ENCODE peak calls at places on chromosomes 12 and 14, in five cellular contexts. S is upper lobe of left lung, C is Panc1, D is K562, Y is iPS DF 6.9. J is an unnamed sample.
A peak's percentile ranks its signal among the peaks of the same experiment; 100 is the strongest.

GRCh38 chr14:43548368-43548767 is 958.7 kb downstream of the FSCB start:
- DNase-seq in S (no peak), C (no peak), D (no peak), Y (no peak), J (no peak)

GRCh38 chr14:74609721-74610120 is 2.3 kb downstream of the LTBP2 start:
- DNase-seq in S (no peak), C (no peak), D (no peak), Y (no peak), J (no peak)

GRCh38 chr12:53192531-53193021 is 11.9 kb upstream of the CSAD start:
- DNase-seq in S (no peak), C (no peak), D (no peak), Y (no peak), J (no peak)

GRCh38 chr14:67556671-67557070 is 23.6 kb downstream of the PLEKHH1 start:
- DNase-seq in S (no peak), C (no peak), D (no peak), Y (no peak), J (no peak)

GRCh38 chr14:96627386-96627785 is 125.2 kb downstream of the PAPOLA start:
- DNase-seq in S (no peak), C (no peak), D (no peak), Y (no peak), J (no peak)

GRCh38 chr14:90732142-90732541 is 84.1 kb downstream of the TTC7B start:
- DNase-seq in S (peak; percentile 47), C (no peak), D (no peak), Y (no peak), J (no peak)

GRCh38 chr12:92042791-92043531 is 102.7 kb downstream of the BTG1 start:
- DNase-seq in S (no peak), C (no peak), D (no peak), Y (no peak), J (no peak)

GRCh38 chr12:109309441-109310246 is 560 bp upstream of the FOXN4 start:
- DNase-seq in S (no peak), C (no peak), D (no peak), Y (no peak), J (no peak)

GRCh38 chr12:685388-685787 is 22.1 kb upstream of the NINJ2 start:
- DNase-seq in S (peak; percentile 34), C (no peak), D (no peak), Y (no peak), J (no peak)

GRCh38 chr12:71642264-71642663 is 21.4 kb downstream of the ZFC3H1 start:
- DNase-seq in S (no peak), C (no peak), D (no peak), Y (no peak), J (no peak)

GRCh38 chr14:100640481-100641273 is 53.5 kb upstream of the BEGAIN start:
- DNase-seq in S (peak; percentile 42), C (no peak), D (no peak), Y (no peak), J (no peak)

GRCh38 chr12:51392556-51393237 is 1.5 kb upstream of the GALNT6 start:
- DNase-seq in S (no peak), C (no peak), D (no peak), Y (no peak), J (no peak)
- H3K4me3 ChIP-seq in S (peak overlapping the region; percentile 59), C (no peak overlapping the region), D (no peak overlapping the region), Y (peak overlapping the region; percentile 79), J (no peak overlapping the region)

GRCh38 chr14:29663281-29663801 is 264.3 kb downstream of the PRKD1 start:
- DNase-seq in S (no peak), C (no peak), D (no peak), Y (peak; percentile 39), J (no peak)
- H3K4me3 ChIP-seq in S (no peak overlapping the region), C (no peak overlapping the region), D (no peak overlapping the region), Y (no peak overlapping the region), J (no peak overlapping the region)

GRCh38 chr14:22008766-22009165 is 335.1 kb upstream of the OR4E1 start:
- DNase-seq in S (no peak), C (no peak), D (no peak), Y (no peak), J (no peak)

GRCh38 chr14:22008098-22008412 is 334.4 kb upstream of the OR4E1 start:
- DNase-seq in S (no peak), C (no peak), D (no peak), Y (no peak), J (no peak)

GRCh38 chr14:22011243-22011642 is 337.6 kb upstream of the OR4E1 start:
- DNase-seq in S (no peak), C (no peak), D (no peak), Y (no peak), J (no peak)

GRCh38 chr14:22010532-22011242 is 337.1 kb upstream of the OR4E1 start:
- DNase-seq in S (no peak), C (no peak), D (no peak), Y (no peak), J (no peak)

DNA sequence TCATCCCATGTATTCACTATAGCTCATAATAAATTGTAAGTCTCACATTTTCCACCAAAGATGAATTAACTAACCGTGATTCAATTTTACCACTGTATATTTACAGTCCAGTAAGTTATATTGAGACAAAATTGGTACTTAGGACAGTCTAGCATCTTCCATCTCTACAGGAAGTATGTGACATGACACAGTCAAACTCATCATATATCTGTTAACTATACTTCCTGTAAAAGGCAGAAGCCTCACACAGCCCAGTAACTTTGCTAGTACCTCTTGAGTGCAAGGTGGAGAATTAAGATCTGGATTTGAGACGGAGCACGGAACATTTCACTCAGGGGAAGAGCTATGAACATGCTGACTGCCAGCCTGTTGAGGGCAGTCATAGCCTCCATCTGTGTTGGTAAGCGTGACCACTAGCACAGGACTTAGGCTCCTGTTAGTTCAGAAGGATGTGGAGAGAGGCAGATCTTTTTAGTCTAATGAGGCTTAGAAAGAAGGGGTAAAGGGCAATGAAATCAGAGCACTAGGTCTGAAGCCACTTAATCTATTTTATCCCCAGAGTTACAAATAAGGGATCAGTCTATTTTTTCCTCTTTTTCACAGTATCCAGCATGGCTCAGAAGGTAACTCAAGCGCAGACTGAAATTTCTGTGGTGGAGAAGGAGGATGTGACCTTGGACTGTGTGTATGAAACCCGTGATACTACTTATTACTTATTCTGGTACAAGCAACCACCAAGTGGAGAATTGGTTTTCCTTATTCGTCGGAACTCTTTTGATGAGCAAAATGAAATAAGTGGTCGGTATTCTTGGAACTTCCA is 333.9 kb upstream of the OR4E1 start:
- DNase-seq in S (no peak), C (no peak), D (no peak), Y (no peak), J (no peak)
- H3K4me3 ChIP-seq in S (no peak overlapping the region), C (no peak overlapping the region), D (no peak overlapping the region), Y (no peak overlapping the region), J (no peak overlapping the region)

GRCh38 chr12:52025301-52026172 is 18.8 kb downstream of the TAMALIN start:
- DNase-seq in S (peak; percentile 85), C (peak; percentile 74), D (peak; percentile 86), Y (no peak), J (peak; percentile 83)
- H3K4me3 ChIP-seq in S (peak overlapping the region; percentile 32), C (peak overlapping the region; percentile 53), D (peak overlapping the region; percentile 28), Y (peak overlapping the region; percentile 7), J (peak overlapping the region; percentile 80)

DNA sequence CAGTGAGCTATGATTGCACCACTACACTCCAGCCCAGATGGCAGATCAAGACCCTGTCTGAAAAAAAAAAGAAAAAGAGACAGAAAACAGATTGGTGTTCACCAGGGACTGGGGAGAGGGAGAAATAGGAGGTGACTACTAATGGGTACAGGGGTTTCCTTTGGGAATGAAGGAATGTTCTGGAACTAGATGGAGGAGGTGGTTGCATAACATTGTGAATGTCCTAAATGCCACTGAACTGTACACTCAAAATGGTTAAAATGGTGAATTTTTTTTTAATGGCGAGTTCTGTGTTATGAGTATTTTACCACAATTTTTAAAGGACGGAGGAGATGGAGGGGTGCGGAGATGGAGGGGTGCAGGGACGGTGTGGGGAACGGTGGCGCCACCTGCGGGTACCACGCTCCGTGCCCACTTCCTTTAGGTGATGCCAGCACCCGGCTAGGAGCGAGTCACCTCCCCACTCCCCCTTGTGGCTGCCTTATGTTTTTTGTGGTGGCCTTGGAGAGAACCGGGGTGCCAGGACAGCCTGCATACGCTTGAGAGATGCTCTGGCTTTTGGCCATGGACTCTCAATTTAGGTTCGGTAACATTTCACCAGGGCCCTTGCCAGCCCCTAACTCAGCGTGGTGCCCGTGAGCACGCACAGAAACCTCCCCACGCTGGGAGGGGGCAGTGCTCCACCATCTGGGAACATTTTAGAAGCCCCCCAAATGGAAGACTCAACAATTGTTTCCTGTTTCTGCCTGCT is 16.1 kb downstream of the UBC start:
- DNase-seq in S (peak; percentile 52), C (no peak), D (peak; percentile 57), Y (no peak), J (no peak)
- H3K4me3 ChIP-seq in S (no peak overlapping the region), C (peak overlapping the region; percentile 15), D (no peak overlapping the region), Y (no peak overlapping the region), J (peak overlapping the region; percentile 46)

DNA sequence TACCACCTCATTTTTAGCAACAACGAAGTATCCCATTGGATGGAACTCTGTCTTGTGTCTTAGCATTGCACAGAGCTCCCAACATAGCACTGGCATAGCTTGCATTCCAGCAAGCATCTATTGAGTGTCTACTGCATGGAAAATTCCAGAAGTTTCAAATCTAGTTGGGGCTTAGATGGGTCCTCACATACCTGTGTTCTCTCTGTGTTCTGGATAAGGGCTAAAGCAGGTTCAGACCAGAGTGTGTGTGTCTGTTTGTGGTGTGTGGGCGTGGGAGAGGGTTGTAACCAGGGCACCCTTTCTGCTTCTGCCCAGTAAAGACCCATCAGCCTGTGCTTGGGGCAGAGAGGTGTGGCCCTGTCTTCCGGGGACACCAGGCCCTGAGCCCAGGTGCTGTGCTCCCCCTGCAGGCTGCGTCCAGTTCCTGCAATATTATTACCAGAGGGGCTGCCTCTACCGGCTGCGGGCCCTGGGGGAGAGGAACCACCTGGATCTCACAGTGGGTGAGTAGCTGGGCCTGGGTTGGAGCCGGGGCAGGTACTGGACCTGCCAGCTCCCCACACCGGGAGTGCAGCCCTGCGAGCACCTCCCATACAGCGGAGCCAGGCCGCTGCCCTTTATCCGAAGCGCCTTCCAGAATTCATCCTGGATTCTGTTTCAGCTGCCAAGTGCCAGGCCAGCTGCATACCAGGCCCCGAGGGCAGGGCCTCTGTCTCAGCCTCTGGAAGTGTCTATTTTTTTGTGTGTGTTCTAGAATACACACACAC is 20.3 kb downstream of the RHOF start:
- DNase-seq in S (peak; percentile 83), C (peak; percentile 47), D (peak; percentile 83), Y (peak; percentile 70), J (no peak)
- H3K4me3 ChIP-seq in S (no peak overlapping the region), C (no peak overlapping the region), D (no peak overlapping the region), Y (no peak overlapping the region), J (no peak overlapping the region)

J was measured in SK-N-MC.